ENCODE peak calls at places on chromosomes 5 and 9, in four cellular contexts. Z is MM.1S, R is neural progenitor cell, I is PC-9. M is an unnamed sample. For H3K4me1 and H3F3A, the result is how much of the 10 kb centered on the place peaks cover.

GRCh38 chr9:69898714-69899209 is 78.1 kb downstream of the CFAP95 start:
- DNase-seq in I (peak), Z (no peak), R (no peak), M (peak)

GRCh38 chr5:82255844-82256243 is 22.3 kb downstream of the RPS23 start:
- DNase-seq in I (no peak), R (no peak), Z (peak), M (no peak)

GRCh38 chr9:6681957-6682501 is 36.5 kb upstream of the GLDC start:
- DNase-seq in R (peak), Z (no peak), I (no peak), M (no peak)

GRCh38 chr9:114138537-114138936 is 16.8 kb upstream of the COL27A1 start:
- DNase-seq in I (no peak), R (no peak), Z (no peak), M (no peak)

GRCh38 chr9:116633444-116633843 is 53.7 kb upstream of the TRIM32 start:
- DNase-seq in R (no peak), I (no peak), Z (no peak), M (no peak)

GRCh38 chr5:134328619-134329018 is 38.4 kb downstream of the CDKL3 start:
- DNase-seq in Z (no peak), R (no peak), I (no peak), M (no peak)

GRCh38 chr5:139453683-139454567 is 8.6 kb downstream of the ECSCR start:
- DNase-seq in Z (no peak), R (no peak), I (no peak), M (no peak)

GRCh38 chr9:107732781-107733529 is 243.4 kb upstream of the KLF4 start:
- DNase-seq in Z (no peak), R (no peak), I (no peak), M (peak)

GRCh38 chr9:77707696-77708095 is 59.6 kb upstream of the GNA14 start:
- DNase-seq in I (peak), R (no peak), Z (no peak), M (peak)

GRCh38 chr5:124527220-124527991 is 219.0 kb downstream of the ZNF608 start:
- DNase-seq in I (no peak), R (peak), Z (no peak), M (peak)

GRCh38 chr5:180803181-180804128 is 849 bp upstream of the MGAT1 start:
- DNase-seq in Z (peak), I (no peak), R (peak), M (no peak)

GRCh38 chr5:154696891-154697290 is 58.3 kb upstream of the LARP1 start:
- DNase-seq in I (no peak), R (no peak), Z (no peak), M (no peak)

GRCh38 chr9:131495726-131496292 is 6.9 kb upstream of the POMT1 start:
- DNase-seq in Z (no peak), I (no peak), R (no peak), M (no peak)

GRCh38 chr5:172870261-172870806 is 36.3 kb downstream of the ERGIC1 start:
- DNase-seq in R (no peak), I (peak), Z (no peak), M (peak)

GRCh38 chr9:109349431-109349846 is 28.6 kb upstream of the EPB41L4B start:
- DNase-seq in Z (no peak), I (peak), R (no peak), M (peak)

GRCh38 chr9:18238254-18238653 is 235.7 kb upstream of the ADAMTSL1 start:
- DNase-seq in R (no peak), Z (no peak), I (peak), M (peak)

GRCh38 chr9:133707065-133707760 is 30.9 kb downstream of the SARDH start:
- DNase-seq in R (no peak), I (no peak), Z (no peak), M (no peak)

GRCh38 chr5:10981927-10982326 is 220.9 kb upstream of the DAP start:
- DNase-seq in Z (no peak), R (no peak), I (no peak), M (no peak)

GRCh38 chr5:56711191-56711590 is 104.2 kb upstream of the MAP3K1 start:
- DNase-seq in Z (no peak), R (no peak), I (peak), M (peak)

GRCh38 chr9:100673249-100673648 is 95.4 kb downstream of the CAVIN4 start:
- DNase-seq in I (no peak), Z (no peak), R (no peak), M (no peak)

GRCh38 chr5:177448244-177448950 is 1.8 kb downstream of the PRR7 start:
- DNase-seq in I (no peak), R (no peak), Z (no peak), M (no peak)

GRCh38 chr5:159240301-159240870 is 22.7 kb upstream of the UBLCP1 start:
- DNase-seq in I (peak), R (no peak), Z (no peak), M (peak)

GRCh38 chr9:35793461-35793860 is 2.1 kb downstream of the NPR2 start:
- DNase-seq in I (no peak), R (no peak), Z (no peak), M (no peak)

GRCh38 chr5:77180167-77181081 is 30.1 kb upstream of the PDE8B start:
- DNase-seq in I (peak), R (peak), Z (no peak), M (peak)

GRCh38 chr5:151288180-151288579 is 15.4 kb downstream of the SLC36A3 start:
- DNase-seq in I (peak), Z (no peak), R (no peak), M (peak)

GRCh38 chr9:72602629-72603028 is 81.2 kb downstream of the TMC1 start:
- DNase-seq in I (no peak), R (no peak), Z (no peak), M (no peak)

GRCh38 chr9:10255758-10256157 is 357.0 kb downstream of the PTPRD start:
- DNase-seq in Z (no peak), R (no peak), I (no peak), M (no peak)

GRCh38 chr5:10424124-10424731 is 17.5 kb upstream of the ROPN1L start:
- DNase-seq in R (peak), I (no peak), Z (no peak), M (peak)

GRCh38 chr5:131186561-131187256 is 16.0 kb downstream of the LYRM7 start:
- DNase-seq in R (no peak), Z (no peak), I (no peak), M (peak)

GRCh38 chr5:132467292-132467984 is 23.1 kb downstream of the IRF1 start:
- DNase-seq in I (no peak), R (no peak), Z (peak), M (no peak)
- H3K4me1 ChIP-seq in I (under half), R (under half), Z (half or more), M (under half)

GRCh38 chr5:40655138-40655537 is 24.6 kb upstream of the PTGER4 start:
- DNase-seq in Z (no peak), I (no peak), R (no peak), M (no peak)

GRCh38 chr5:40652441-40653220 is 27.1 kb upstream of the PTGER4 start:
- DNase-seq in I (no peak), R (no peak), Z (no peak), M (no peak)

GRCh38 chr5:40654377-40655006 is 25.2 kb upstream of the PTGER4 start:
- DNase-seq in I (no peak), R (no peak), Z (no peak), M (no peak)

GRCh38 chr5:40656766-40657165 is 22.9 kb upstream of the PTGER4 start:
- DNase-seq in R (no peak), I (no peak), Z (no peak), M (no peak)

DNA sequence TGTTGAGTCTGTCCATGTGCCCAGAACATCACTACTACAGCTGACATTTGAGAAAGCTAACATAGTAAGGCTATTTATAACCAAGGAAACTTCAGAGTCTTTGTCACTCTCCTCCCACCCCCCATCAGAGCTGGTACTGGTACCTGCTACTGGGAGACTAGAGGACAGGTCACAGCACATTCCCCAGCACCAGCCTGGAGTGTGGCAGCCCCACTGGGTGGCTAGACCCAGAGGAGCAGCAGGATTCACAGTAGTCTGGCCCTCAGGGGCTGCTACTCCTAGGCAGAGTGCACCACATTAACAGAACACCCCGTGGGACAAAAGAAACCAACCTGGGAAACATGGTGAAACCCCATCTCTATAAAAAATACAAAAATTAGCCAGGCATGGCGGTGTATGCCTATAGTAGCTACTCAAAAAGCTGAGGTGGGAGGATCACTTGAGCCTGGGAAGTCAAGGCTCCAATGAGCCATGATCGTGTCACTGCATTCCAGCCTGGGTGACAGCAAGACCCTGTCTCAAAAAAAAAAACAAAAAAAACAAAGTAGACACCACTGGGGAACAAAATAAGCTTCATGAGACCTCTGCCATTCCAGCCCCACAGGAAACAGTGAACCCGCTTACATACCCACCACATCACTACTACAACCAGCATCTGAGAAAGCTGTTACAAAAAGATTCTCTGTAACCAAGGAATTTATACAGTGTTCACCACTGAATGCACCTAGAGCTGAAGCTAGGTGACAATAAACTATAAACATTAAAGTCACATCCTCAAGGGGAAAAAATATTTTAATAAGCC is 26.3 kb upstream of the PTGER4 start:
- DNase-seq in R (no peak), Z (no peak), I (no peak), M (no peak)
- TF ChIP-seq CTCF in R (no peak), Z (no peak), I (no peak), M (no peak)

DNA sequence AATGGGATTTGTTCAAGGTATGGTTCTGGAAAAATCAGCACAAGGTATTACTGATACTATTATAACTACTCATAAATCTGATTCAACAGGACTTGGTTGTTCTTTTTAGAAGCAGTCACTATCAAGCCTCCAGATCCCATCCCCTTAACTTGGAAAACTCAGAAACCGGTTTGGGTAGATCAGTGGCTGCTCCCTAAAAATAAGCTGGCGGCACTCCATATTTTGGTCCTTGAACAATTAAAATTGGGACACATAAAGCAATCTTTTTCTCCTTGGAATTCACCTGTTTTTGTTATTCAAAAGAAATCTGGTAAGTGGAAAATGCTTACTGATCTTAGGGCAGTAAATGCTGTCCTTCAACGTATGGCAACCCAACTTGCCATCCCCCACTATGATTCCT is 104.2 kb downstream of the SYK start:
- DNase-seq in R (no peak), I (no peak), Z (no peak), M (no peak)
- H3F3A ChIP-seq in R (under half), I (under half), Z (under half), M (under half)

GRCh38 chr9:16499866-16500265 is 370.6 kb downstream of the BNC2 start:
- DNase-seq in R (no peak), Z (no peak), I (no peak), M (no peak)

GRCh38 chr9:16505159-16505558 is 365.3 kb downstream of the BNC2 start:
- DNase-seq in I (peak), Z (no peak), R (no peak), M (peak)

GRCh38 chr9:16496908-16497307 is 373.6 kb downstream of the BNC2 start:
- DNase-seq in I (no peak), R (no peak), Z (no peak), M (no peak)

GRCh38 chr9:16501098-16501663 is 369.3 kb downstream of the BNC2 start:
- DNase-seq in I (no peak), R (no peak), Z (no peak), M (peak)

DNA sequence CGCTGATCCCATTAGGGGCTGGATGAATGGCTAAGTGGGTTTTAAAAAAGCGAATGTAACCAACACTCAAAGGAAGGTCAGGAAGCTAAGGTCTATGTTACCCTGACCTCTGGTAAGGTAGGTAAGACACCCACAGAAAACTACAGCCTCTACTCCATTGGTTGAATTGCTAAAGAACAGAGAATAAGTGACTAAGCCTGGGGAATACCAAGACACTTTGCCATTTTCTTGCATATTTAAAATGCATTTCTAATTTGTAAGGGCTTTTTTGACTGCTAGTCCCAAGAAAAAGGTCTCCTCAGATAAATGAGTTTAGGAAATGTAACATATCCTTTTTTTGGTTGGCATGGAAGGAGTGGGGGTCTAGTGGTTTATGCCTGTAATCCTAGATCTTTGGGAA is 368.7 kb downstream of the BNC2 start:
- DNase-seq in R (no peak), I (no peak), Z (no peak), M (no peak)
- H3K4me1 ChIP-seq in R (under half), I (under half), Z (under half), M (under half)

GRCh38 chr5:114097570-114097969 is 264.3 kb upstream of the KCNN2 start:
- DNase-seq in R (no peak), Z (no peak), I (no peak), M (no peak)
- TF ChIP-seq CTCF in R (peak), Z (no peak), I (no peak), M (peak)

DNA sequence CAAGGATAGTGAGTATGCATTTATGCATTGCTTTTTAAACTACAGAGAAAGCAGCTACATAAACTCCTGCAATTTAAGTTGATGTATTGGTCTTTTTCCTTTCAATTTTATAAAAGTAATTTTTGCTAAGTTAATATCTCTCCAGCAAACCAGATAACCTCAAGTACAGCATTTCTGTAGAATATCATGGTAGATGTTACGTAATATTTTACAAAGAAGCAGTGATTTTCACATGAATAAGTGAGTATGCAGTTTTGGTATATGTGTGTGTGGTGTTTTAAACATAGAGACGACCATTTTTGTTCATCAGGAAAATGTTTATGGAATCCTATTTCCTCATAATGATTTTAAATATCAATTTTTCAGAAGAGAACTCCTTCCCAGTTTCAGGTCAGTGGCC is 118.9 kb downstream of the INSYN2B start:
- DNase-seq in Z (no peak), R (no peak), I (no peak), M (no peak)
- H3F3A ChIP-seq in Z (under half), R (under half), I (under half), M (under half)

M was measured in PC-3.